ENCODE peak calls at places on chromosomes 2 and 18, in four cellular contexts. One of them, this sample, is unnamed.

GRCh38 chr2:181141676-181142075 is 161.3 kb downstream of the UBE2E3 start:
- DNase-seq in neural progenitor cell: no peak
- DNase-seq in breast epithelium: no peak
- DNase-seq in foreskin fibroblast: no peak
- DNase-seq in this sample: no peak

GRCh38 chr18:79930020-79930642 is 21.3 kb downstream of the SLC66A2 start:
- DNase-seq in foreskin fibroblast: no peak
- DNase-seq in neural progenitor cell: no peak
- DNase-seq in breast epithelium: no peak
- DNase-seq in this sample: no peak

GRCh38 chr2:100857341-100857740 is 37.4 kb downstream of the NPAS2 start:
- DNase-seq in neural progenitor cell: no peak
- DNase-seq in breast epithelium: no peak
- DNase-seq in foreskin fibroblast: no peak
- DNase-seq in this sample: no peak

GRCh38 chr2:173791502-173791901 is 173.7 kb downstream of the SP3 start:
- DNase-seq in breast epithelium: no peak
- DNase-seq in neural progenitor cell: peak; percentile 37
- DNase-seq in foreskin fibroblast: no peak
- DNase-seq in this sample: no peak

GRCh38 chr2:205658572-205658971 is 23.7 kb upstream of the NRP2 start:
- DNase-seq in neural progenitor cell: no peak
- DNase-seq in breast epithelium: no peak
- DNase-seq in foreskin fibroblast: no peak
- DNase-seq in this sample: no peak

GRCh38 chr2:71379086-71379485 is 47.5 kb downstream of the ZNF638 start:
- DNase-seq in neural progenitor cell: no peak
- DNase-seq in breast epithelium: no peak
- DNase-seq in foreskin fibroblast: peak; percentile 36
- DNase-seq in this sample: no peak

GRCh38 chr2:121803503-121803902 is 48.1 kb downstream of the TSN start:
- DNase-seq in foreskin fibroblast: no peak
- DNase-seq in neural progenitor cell: no peak
- DNase-seq in breast epithelium: no peak
- DNase-seq in this sample: no peak

GRCh38 chr2:23589739-23590138 is 204.8 kb downstream of the KLHL29 start:
- DNase-seq in neural progenitor cell: no peak
- DNase-seq in foreskin fibroblast: no peak
- DNase-seq in breast epithelium: no peak
- DNase-seq in this sample: no peak

GRCh38 chr2:156845806-156846558 is 409.8 kb downstream of the GPD2 start:
- DNase-seq in foreskin fibroblast: no peak
- DNase-seq in breast epithelium: no peak
- DNase-seq in neural progenitor cell: no peak
- DNase-seq in this sample: no peak

GRCh38 chr2:96157649-96158553 is 12.7 kb upstream of the DUSP2 start:
- DNase-seq in breast epithelium: no peak
- DNase-seq in neural progenitor cell: no peak
- DNase-seq in foreskin fibroblast: no peak
- DNase-seq in this sample: peak; percentile 87

GRCh38 chr2:105537466-105537865 is 138.6 kb upstream of the FHL2 start:
- DNase-seq in foreskin fibroblast: no peak
- DNase-seq in breast epithelium: no peak
- DNase-seq in neural progenitor cell: no peak
- DNase-seq in this sample: no peak

GRCh38 chr2:235106874-235107639 is 155.2 kb downstream of the SH3BP4 start:
- DNase-seq in foreskin fibroblast: peak; percentile 64
- DNase-seq in breast epithelium: peak; percentile 70
- DNase-seq in neural progenitor cell: peak; percentile 84
- DNase-seq in this sample: peak; percentile 48

GRCh38 chr18:43420950-43421349 is 143.7 kb upstream of the SYT4 start:
- DNase-seq in neural progenitor cell: peak; percentile 31
- DNase-seq in foreskin fibroblast: no peak
- DNase-seq in breast epithelium: no peak
- DNase-seq in this sample: no peak

GRCh38 chr2:47521666-47522285 is 118.8 kb downstream of the MSH2 start:
- DNase-seq in foreskin fibroblast: no peak
- DNase-seq in neural progenitor cell: no peak
- DNase-seq in breast epithelium: no peak
- DNase-seq in this sample: peak; percentile 26

GRCh38 chr18:3040183-3040582 is 27.2 kb upstream of the LPIN2 start:
- DNase-seq in foreskin fibroblast: no peak
- DNase-seq in neural progenitor cell: no peak
- DNase-seq in breast epithelium: no peak
- DNase-seq in this sample: no peak

GRCh38 chr2:68709421-68709911 is 25.1 kb upstream of the ARHGAP25 start:
- DNase-seq in breast epithelium: no peak
- DNase-seq in neural progenitor cell: peak; percentile 71
- DNase-seq in foreskin fibroblast: peak; percentile 15
- DNase-seq in this sample: no peak

GRCh38 chr18:10560457-10561045 is 34.7 kb downstream of the NAPG start:
- DNase-seq in neural progenitor cell: peak; percentile 83
- DNase-seq in foreskin fibroblast: peak; percentile 58
- DNase-seq in breast epithelium: peak; percentile 68
- DNase-seq in this sample: peak; percentile 75

GRCh38 chr2:73418343-73418742 is 32.7 kb downstream of the ALMS1 start:
- DNase-seq in neural progenitor cell: no peak
- DNase-seq in breast epithelium: no peak
- DNase-seq in foreskin fibroblast: peak; percentile 52
- DNase-seq in this sample: no peak

GRCh38 chr2:63976125-63976510 is 43.1 kb downstream of the VPS54 start:
- DNase-seq in neural progenitor cell: no peak
- DNase-seq in foreskin fibroblast: no peak
- DNase-seq in breast epithelium: no peak
- DNase-seq in this sample: no peak

GRCh38 chr18:58993260-58993659 is 128.6 kb downstream of the ZNF532 start:
- DNase-seq in neural progenitor cell: no peak
- DNase-seq in breast epithelium: no peak
- DNase-seq in foreskin fibroblast: peak; percentile 71
- DNase-seq in this sample: no peak

GRCh38 chr2:159064446-159065301 is 96.2 kb downstream of the TANC1 start:
- DNase-seq in breast epithelium: no peak
- DNase-seq in foreskin fibroblast: peak; percentile 50
- DNase-seq in neural progenitor cell: peak; percentile 79
- DNase-seq in this sample: no peak

GRCh38 chr2:128549094-128549493 is 230.4 kb upstream of the HS6ST1 start:
- DNase-seq in neural progenitor cell: no peak
- DNase-seq in foreskin fibroblast: no peak
- DNase-seq in breast epithelium: no peak
- DNase-seq in this sample: no peak

GRCh38 chr2:215420471-215420935 is 15.4 kb downstream of the FN1 start:
- DNase-seq in neural progenitor cell: no peak
- DNase-seq in foreskin fibroblast: no peak
- DNase-seq in breast epithelium: no peak
- DNase-seq in this sample: no peak

GRCh38 chr2:72367530-72368225 is 220.0 kb upstream of the CYP26B1 start:
- DNase-seq in neural progenitor cell: peak; percentile 50
- DNase-seq in foreskin fibroblast: peak; percentile 82
- DNase-seq in breast epithelium: peak; percentile 80
- DNase-seq in this sample: no peak

GRCh38 chr2:20675701-20676352 is 8.9 kb downstream of the GDF7 start:
- DNase-seq in breast epithelium: no peak
- DNase-seq in neural progenitor cell: peak; percentile 51
- DNase-seq in foreskin fibroblast: no peak
- DNase-seq in this sample: no peak

GRCh38 chr2:23703583-23704385 is 223.1 kb downstream of the ATAD2B start:
- DNase-seq in neural progenitor cell: no peak
- DNase-seq in foreskin fibroblast: no peak
- DNase-seq in breast epithelium: no peak
- DNase-seq in this sample: no peak

GRCh38 chr2:227908266-227909054 is 37.0 kb downstream of the DAW1 start:
- DNase-seq in neural progenitor cell: no peak
- DNase-seq in foreskin fibroblast: peak; percentile 28
- DNase-seq in breast epithelium: no peak
- DNase-seq in this sample: no peak

GRCh38 chr2:33166287-33166881 is 219.6 kb downstream of the LTBP1 start:
- DNase-seq in foreskin fibroblast: peak; percentile 61
- DNase-seq in breast epithelium: no peak
- DNase-seq in neural progenitor cell: no peak
- DNase-seq in this sample: no peak

GRCh38 chr2:100262043-100262442 is 60.3 kb downstream of the LONRF2 start:
- DNase-seq in foreskin fibroblast: no peak
- DNase-seq in breast epithelium: no peak
- DNase-seq in neural progenitor cell: no peak
- DNase-seq in this sample: no peak

GRCh38 chr2:134127496-134127895 is 126.4 kb upstream of the MGAT5 start:
- DNase-seq in foreskin fibroblast: no peak
- DNase-seq in neural progenitor cell: no peak
- DNase-seq in breast epithelium: no peak
- DNase-seq in this sample: peak; percentile 40

DNA sequence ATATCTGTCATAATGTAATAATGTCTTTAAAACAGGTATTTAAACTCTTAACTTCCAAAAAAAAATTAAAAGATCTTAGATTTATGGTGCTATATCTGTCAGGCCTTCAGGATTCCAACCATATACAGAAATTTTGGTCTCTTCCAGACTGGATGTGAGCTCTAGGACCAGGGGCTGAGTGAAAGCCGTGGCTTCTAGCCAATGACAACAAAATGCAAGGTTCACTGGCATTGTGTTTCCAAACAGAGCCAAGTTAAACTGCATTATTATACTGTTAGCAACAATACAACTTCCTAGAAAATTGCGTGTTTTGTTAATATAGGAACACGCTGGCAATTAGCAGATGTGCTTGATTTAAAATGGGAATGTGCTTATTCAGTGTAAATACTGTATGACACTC is 809.8 kb upstream of the SOX11 start:
- DNase-seq in breast epithelium: no peak
- DNase-seq in neural progenitor cell: no peak
- DNase-seq in foreskin fibroblast: no peak
- DNase-seq in this sample: no peak
- TF ChIP-seq CTCF in breast epithelium: no peak
- TF ChIP-seq CTCF in neural progenitor cell: no peak
- TF ChIP-seq CTCF in foreskin fibroblast: no peak
- TF ChIP-seq CTCF in this sample: no peak

DNA sequence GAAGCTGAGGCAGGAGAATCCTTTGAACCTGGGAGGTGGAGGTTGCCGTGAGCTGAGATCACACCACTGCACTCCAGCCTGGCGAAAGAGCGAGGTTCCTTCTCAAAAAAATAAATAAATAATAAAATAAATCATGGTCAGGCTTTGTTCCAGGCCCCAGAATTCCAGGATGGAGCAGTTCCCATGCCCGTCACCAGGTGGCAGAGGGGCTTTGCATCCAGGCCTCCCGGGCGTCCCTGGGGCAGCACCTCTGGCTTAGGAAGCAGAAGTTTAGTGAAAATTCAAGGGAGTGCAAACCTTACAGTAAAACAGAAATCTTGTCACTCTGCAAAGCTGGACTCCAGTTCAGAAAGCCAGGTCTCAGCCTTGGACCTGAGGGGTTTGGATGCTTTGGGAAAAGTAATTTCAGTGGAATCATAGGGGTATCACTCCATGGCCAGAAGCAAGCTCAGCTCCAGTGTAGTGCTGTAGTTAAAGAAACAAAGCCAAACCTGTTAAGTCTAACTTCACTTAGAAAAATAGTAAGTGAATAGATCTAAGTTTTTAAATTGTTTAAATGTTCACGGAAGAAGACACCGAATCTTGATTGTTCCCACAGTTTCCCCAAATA is 512.7 kb downstream of the CMPK2 start:
- DNase-seq in foreskin fibroblast: peak; percentile 12
- DNase-seq in breast epithelium: no peak
- DNase-seq in neural progenitor cell: peak; percentile 72
- DNase-seq in this sample: no peak
- TF ChIP-seq CTCF in foreskin fibroblast: peak; percentile 87
- TF ChIP-seq CTCF in breast epithelium: no peak
- TF ChIP-seq CTCF in neural progenitor cell: peak; percentile 71
- TF ChIP-seq CTCF in this sample: no peak

DNA sequence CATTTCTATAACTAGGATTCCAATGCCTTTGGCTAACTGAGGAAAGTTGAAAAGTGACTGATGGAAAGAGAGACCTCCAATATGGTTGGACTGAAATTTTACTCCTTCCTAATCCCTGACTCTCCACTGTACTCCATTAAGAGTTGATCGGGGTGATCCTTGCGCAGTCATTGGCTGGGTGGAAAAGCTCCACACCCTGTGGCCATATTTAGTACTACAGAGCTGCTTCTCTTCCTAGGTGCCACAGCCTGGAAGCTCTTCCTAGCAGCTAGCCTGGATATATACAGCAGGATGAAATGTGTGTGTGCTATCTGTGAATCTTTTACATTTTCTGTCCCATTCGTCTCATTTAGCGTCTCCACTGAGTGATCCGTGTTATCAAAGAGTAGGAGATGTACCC is 71.2 kb downstream of the MEP1B start:
- DNase-seq in breast epithelium: no peak
- DNase-seq in neural progenitor cell: no peak
- DNase-seq in foreskin fibroblast: no peak
- DNase-seq in this sample: no peak
- TF ChIP-seq CTCF in breast epithelium: no peak
- TF ChIP-seq CTCF in neural progenitor cell: no peak
- TF ChIP-seq CTCF in foreskin fibroblast: no peak
- TF ChIP-seq CTCF in this sample: no peak

GRCh38 chr18:12093520-12094257 is at the start of gene ANKRD62:
- DNase-seq in breast epithelium: no peak
- DNase-seq in neural progenitor cell: peak; percentile 21
- DNase-seq in foreskin fibroblast: no peak
- DNase-seq in this sample: no peak

GRCh38 chr18:12088731-12089375 is 4.8 kb upstream of the ANKRD62 start:
- DNase-seq in breast epithelium: no peak
- DNase-seq in neural progenitor cell: no peak
- DNase-seq in foreskin fibroblast: no peak
- DNase-seq in this sample: no peak

GRCh38 chr18:12091742-12092141 is 1.9 kb upstream of the ANKRD62 start:
- DNase-seq in neural progenitor cell: no peak
- DNase-seq in foreskin fibroblast: no peak
- DNase-seq in breast epithelium: no peak
- DNase-seq in this sample: no peak

GRCh38 chr18:12088096-12088495 is 5.5 kb upstream of the ANKRD62 start:
- DNase-seq in neural progenitor cell: no peak
- DNase-seq in foreskin fibroblast: no peak
- DNase-seq in breast epithelium: no peak
- DNase-seq in this sample: no peak

DNA sequence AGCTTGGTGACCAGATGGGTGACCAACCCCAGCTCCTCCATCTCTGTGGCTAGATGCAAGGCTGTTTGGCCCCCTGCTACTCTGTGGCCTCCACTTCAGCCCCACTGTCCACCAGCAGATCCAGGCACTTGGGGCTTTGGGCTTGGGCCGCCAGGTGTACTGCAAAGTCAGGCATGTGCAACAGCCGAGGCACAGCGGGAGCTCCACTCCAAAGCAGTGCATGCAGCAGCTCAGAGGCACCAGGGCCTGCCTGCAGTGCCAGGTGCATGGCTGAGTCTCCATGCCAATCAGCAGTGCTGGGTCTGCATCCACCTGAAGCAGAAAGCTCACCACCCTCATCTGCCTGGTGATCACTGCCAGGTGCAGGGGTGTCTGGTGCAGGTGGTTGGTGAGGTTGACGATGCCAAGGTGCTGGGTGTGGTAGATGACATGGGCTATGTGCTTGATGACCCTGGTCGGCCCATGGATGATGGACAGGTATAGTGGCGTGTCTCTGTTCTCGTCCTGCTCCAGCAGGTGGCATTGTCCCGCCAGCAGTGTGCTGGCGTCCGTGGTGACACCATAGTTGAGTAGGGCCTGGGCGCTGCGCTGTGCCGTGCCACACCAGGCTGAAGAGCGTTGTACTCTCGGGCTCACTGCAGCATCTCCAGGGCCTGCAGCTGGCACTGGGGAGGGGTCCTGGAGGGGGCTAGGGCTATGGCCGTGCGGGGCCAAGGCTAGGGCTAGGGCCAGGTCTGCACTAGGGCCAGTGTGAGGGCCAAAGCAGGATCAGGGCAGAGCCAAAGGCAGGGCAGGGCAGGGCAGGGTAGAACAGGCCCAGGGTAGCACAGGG is 1.0 kb upstream of the ANKRD62 start:
- DNase-seq in neural progenitor cell: peak; percentile 72
- DNase-seq in foreskin fibroblast: no peak
- DNase-seq in breast epithelium: no peak
- DNase-seq in this sample: peak; percentile 50
- TF ChIP-seq CTCF in neural progenitor cell: peak; percentile 55
- TF ChIP-seq CTCF in foreskin fibroblast: no peak
- TF ChIP-seq CTCF in breast epithelium: no peak
- TF ChIP-seq CTCF in this sample: peak; percentile 38